ENCODE peak calls at places on chromosomes 5 and 9, in eight cellular contexts. R is midbrain; U is left lung; O is stimulated activated CD8-positive, alpha-beta memory T cell treated with anti-CD3 and anti-CD28 coated beads, Interleukin-12 subunit alpha, Interleukin-12 subunit beta, amount 100 ng/mL, for 1 hour; P is GM06990; Q is fibroblast of the aortic adventitia; H is mucosa of gallbladder; T is WERI-Rb-1. I is an unnamed sample.

GRCh38 chr9:7103382-7104170 is 345.8 kb downstream of the KDM4C start:
- DNase-seq in R (no peak), U (no peak), O (no peak), P (no peak), Q (no peak), H (no peak), T (no peak), I (no peak)

GRCh38 chr5:139854029-139854605 is 58.5 kb downstream of the PSD2 start:
- DNase-seq in R (no peak), U (no peak), O (no peak), P (no peak), Q (no peak), H (no peak), T (no peak), I (no peak)

GRCh38 chr9:131657031-131657377 is 82.9 kb downstream of the RAPGEF1 start:
- DNase-seq in R (no peak), U (no peak), O (no peak), P (no peak), Q (no peak), H (no peak), T (no peak), I (no peak)

GRCh38 chr9:127084071-127085039 is 38.1 kb downstream of the ANGPTL2 start:
- DNase-seq in R (no peak), U (no peak), O (no peak), P (no peak), Q (no peak), H (no peak), T (peak; percentile 2), I (no peak)

GRCh38 chr5:102048940-102049339 is 247.1 kb downstream of the SLCO4C1 start:
- DNase-seq in R (no peak), U (no peak), O (no peak), P (no peak), Q (no peak), H (no peak), T (peak; percentile 28), I (no peak)

GRCh38 chr9:19050637-19051591 is 1.7 kb downstream of the RRAGA start:
- DNase-seq in R (no peak), U (no peak), O (no peak), P (no peak), Q (no peak), H (no peak), T (no peak), I (no peak)

GRCh38 chr9:86550411-86550810 is 196.2 kb upstream of the TUT7 start:
- DNase-seq in R (no peak), U (no peak), O (no peak), P (no peak), Q (peak; percentile 74), H (no peak), T (no peak), I (no peak)

GRCh38 chr5:43396762-43397304 is 15.4 kb downstream of the CCL28 start:
- DNase-seq in R (no peak), U (peak; percentile 64), O (peak; percentile 19), P (peak; percentile 78), Q (peak; percentile 27), H (peak; percentile 50), T (no peak), I (peak; percentile 77)

GRCh38 chr9:489198-490197 is 274.8 kb downstream of the DOCK8 start:
- DNase-seq in R (no peak), U (no peak), O (no peak), P (no peak), Q (peak; percentile 10), H (peak; percentile 20), T (no peak), I (no peak)

GRCh38 chr5:1771149-1772065 is 28.2 kb downstream of the MRPL36 start:
- DNase-seq in R (no peak), U (no peak), O (no peak), P (no peak), Q (no peak), H (no peak), T (no peak), I (no peak)

GRCh38 chr5:14671414-14671813 is 6.9 kb downstream of the OTULIN start:
- DNase-seq in R (no peak), U (no peak), O (no peak), P (no peak), Q (peak; percentile 58), H (no peak), T (no peak), I (no peak)

GRCh38 chr9:89021154-89021803 is 30.0 kb downstream of the S1PR3 start:
- DNase-seq in R (no peak), U (peak; percentile 55), O (no peak), P (no peak), Q (peak; percentile 91), H (peak; percentile 49), T (no peak), I (no peak)

GRCh38 chr5:130720355-130720754 is 444.7 kb downstream of the HINT1 start:
- DNase-seq in R (no peak), U (no peak), O (no peak), P (no peak), Q (peak; percentile 37), H (no peak), T (no peak), I (no peak)

GRCh38 chr5:88734191-88734640 is 148.8 kb downstream of the MEF2C start:
- DNase-seq in R (peak; percentile 5), U (peak; percentile 39), O (no peak), P (peak; percentile 69), Q (no peak), H (no peak), T (no peak), I (peak; percentile 52)

GRCh38 chr5:31066655-31067328 is 126.7 kb upstream of the CDH6 start:
- DNase-seq in R (no peak), U (no peak), O (no peak), P (no peak), Q (peak; percentile 95), H (no peak), T (no peak), I (no peak)

GRCh38 chr9:115845648-115846312 is 307.8 kb upstream of the PAPPA start:
- DNase-seq in R (no peak), U (no peak), O (no peak), P (no peak), Q (peak; percentile 30), H (peak; percentile 21), T (peak; percentile 26), I (no peak)

GRCh38 chr9:32839013-32839442 is 55.7 kb downstream of the TMEM215 start:
- DNase-seq in R (no peak), U (no peak), O (no peak), P (no peak), Q (no peak), H (no peak), T (no peak), I (no peak)

GRCh38 chr5:76204713-76205112 is 121.5 kb downstream of the SV2C start:
- DNase-seq in R (no peak), U (no peak), O (no peak), P (no peak), Q (peak; percentile 1), H (no peak), T (peak; percentile 74), I (no peak)

GRCh38 chr9:133057006-133057405 is 4.8 kb upstream of the CEL start:
- DNase-seq in R (no peak), U (no peak), O (no peak), P (no peak), Q (no peak), H (no peak), T (no peak), I (no peak)